ENCODE peak calls at places on chromosomes 2 and 18, in nine cellular contexts. Z is kidney tubule cell, A is EL, N is progenitor cell of endocrine pancreas, S is tibial artery, H is NCI-H510A, T is M059J, M is kidney, C is T-cell. L is an unnamed sample.

GRCh38 chr2:149027602-149028250 is 10.8 kb upstream of the LYPD6B start:
- DNase-seq in Z (peak; percentile 67), A (no peak), N (no peak), S (no peak), H (no peak), T (peak; percentile 46), M (no peak), C (no peak), L (no peak)

GRCh38 chr2:84882775-84883550 is 2.1 kb upstream of the TRABD2A start:
- DNase-seq in Z (no peak), A (peak; percentile 61), N (no peak), S (no peak), H (no peak), T (no peak), M (no peak), C (no peak), L (peak; percentile 33)

GRCh38 chr2:27844821-27845255 is 45.3 kb downstream of the RBKS start:
- DNase-seq in Z (no peak), A (no peak), N (no peak), S (no peak), H (no peak), T (no peak), M (no peak), C (no peak), L (no peak)

GRCh38 chr2:17976871-17977746 is 98.6 kb downstream of the KCNS3 start:
- DNase-seq in Z (peak; percentile 98), A (peak; percentile 97), N (no peak), S (peak; percentile 45), H (no peak), T (peak; percentile 99), M (no peak), C (no peak), L (no peak)

GRCh38 chr18:58687871-58688308 is 16.6 kb downstream of the MALT1 start:
- DNase-seq in Z (no peak), A (no peak), N (no peak), S (no peak), H (no peak), T (no peak), M (no peak), C (peak; percentile 45), L (no peak)

GRCh38 chr18:47206945-47207637 is 30.9 kb upstream of the IER3IP1 start:
- DNase-seq in Z (peak; percentile 5), A (no peak), N (no peak), S (no peak), H (no peak), T (no peak), M (no peak), C (no peak), L (no peak)

GRCh38 chr18:62399306-62399705 is 74.2 kb downstream of the TNFRSF11A start:
- DNase-seq in Z (peak; percentile 62), A (no peak), N (no peak), S (peak; percentile 50), H (no peak), T (no peak), M (no peak), C (no peak), L (no peak)

GRCh38 chr2:16201876-16202642 is 261.7 kb downstream of the MYCN start:
- DNase-seq in Z (no peak), A (no peak), N (no peak), S (no peak), H (no peak), T (no peak), M (no peak), C (no peak), L (no peak)

GRCh38 chr2:8587920-8588830 is 93.7 kb upstream of the ID2 start:
- DNase-seq in Z (no peak), A (no peak), N (no peak), S (no peak), H (no peak), T (no peak), M (peak; percentile 71), C (no peak), L (peak; percentile 43)

GRCh38 chr2:176553685-176554106 is 284.5 kb downstream of the MTX2 start:
- DNase-seq in Z (peak; percentile 77), A (peak; percentile 69), N (no peak), S (peak; percentile 63), H (no peak), T (peak; percentile 79), M (peak; percentile 91), C (peak; percentile 37), L (no peak)

GRCh38 chr2:74524005-74524404 is 2.0 kb downstream of the DQX1 start:
- DNase-seq in Z (no peak), A (no peak), N (no peak), S (no peak), H (no peak), T (no peak), M (peak; percentile 52), C (no peak), L (no peak)

GRCh38 chr2:164700390-164700789 is 79.1 kb upstream of the GRB14 start:
- DNase-seq in Z (no peak), A (no peak), N (no peak), S (no peak), H (no peak), T (no peak), M (no peak), C (no peak), L (no peak)

GRCh38 chr2:113672297-113672696 is 45.2 kb downstream of the RABL2A start:
- DNase-seq in Z (no peak), A (no peak), N (no peak), S (no peak), H (no peak), T (no peak), M (no peak), C (no peak), L (no peak)

GRCh38 chr2:190863946-190864345 is 16.7 kb upstream of the GLS start:
- DNase-seq in Z (no peak), A (no peak), N (no peak), S (no peak), H (peak; percentile 94), T (no peak), M (no peak), C (no peak), L (peak; percentile 74)

GRCh38 chr18:79735071-79735980 is 55.7 kb downstream of the CTDP1 start:
- DNase-seq in Z (no peak), A (no peak), N (no peak), S (no peak), H (no peak), T (no peak), M (no peak), C (no peak), L (no peak)

GRCh38 chr2:203360833-203361430 is 32.7 kb downstream of the ABI2 start:
- DNase-seq in Z (no peak), A (no peak), N (no peak), S (no peak), H (peak; percentile 9), T (no peak), M (no peak), C (no peak), L (no peak)